ENCODE peak calls at places on chromosome 4, in six cellular contexts. W is fibroblast of pulmonary artery, V is choroid plexus epithelial cell, E is nephron progenitor cell, B is foreskin fibroblast, X is tibial nerve. P is an unnamed sample.

GRCh38 chr4:152316969-152317368 is 218.9 kb downstream of the FBXW7 start:
- DNase-seq in W (peak), V (peak), E (no peak), B (peak), X (no peak), P (no peak)

GRCh38 chr4:53786632-53787031 is 195.3 kb upstream of the LNX1 start:
- DNase-seq in W (peak), V (peak), E (no peak), B (peak), X (no peak), P (no peak)

GRCh38 chr4:168487821-168488162 is 7.5 kb upstream of the DDX60L start:
- DNase-seq in W (no peak), V (no peak), E (no peak), B (no peak), X (no peak), P (no peak)

GRCh38 chr4:153523171-153523757 is 57.1 kb downstream of the TMEM131L start:
- DNase-seq in W (no peak), V (no peak), E (no peak), B (no peak), X (no peak), P (no peak)

GRCh38 chr4:2247128-2248043 is 5.5 kb upstream of the HAUS3 start:
- DNase-seq in W (no peak), V (no peak), E (no peak), B (no peak), X (no peak), P (no peak)

GRCh38 chr4:101367201-101367600 is 19.9 kb upstream of the PPP3CA start:
- DNase-seq in W (peak), V (peak), E (no peak), B (peak), X (no peak), P (no peak)

GRCh38 chr4:15882675-15883086 is 55.9 kb downstream of the FGFBP1 start:
- DNase-seq in W (peak), V (peak), E (peak), B (peak), X (no peak), P (peak)

GRCh38 chr4:14888790-14889189 is 113.5 kb upstream of the CPEB2 start:
- DNase-seq in W (peak), V (peak), E (no peak), B (peak), X (no peak), P (no peak)

GRCh38 chr4:48594185-48594584 is 104.1 kb downstream of the ZAR1 start:
- DNase-seq in W (peak), V (no peak), E (no peak), B (no peak), X (no peak), P (no peak)

GRCh38 chr4:2615821-2616220 is 79.4 kb downstream of the FAM193A start:
- DNase-seq in W (no peak), V (no peak), E (no peak), B (no peak), X (no peak), P (no peak)

DNA sequence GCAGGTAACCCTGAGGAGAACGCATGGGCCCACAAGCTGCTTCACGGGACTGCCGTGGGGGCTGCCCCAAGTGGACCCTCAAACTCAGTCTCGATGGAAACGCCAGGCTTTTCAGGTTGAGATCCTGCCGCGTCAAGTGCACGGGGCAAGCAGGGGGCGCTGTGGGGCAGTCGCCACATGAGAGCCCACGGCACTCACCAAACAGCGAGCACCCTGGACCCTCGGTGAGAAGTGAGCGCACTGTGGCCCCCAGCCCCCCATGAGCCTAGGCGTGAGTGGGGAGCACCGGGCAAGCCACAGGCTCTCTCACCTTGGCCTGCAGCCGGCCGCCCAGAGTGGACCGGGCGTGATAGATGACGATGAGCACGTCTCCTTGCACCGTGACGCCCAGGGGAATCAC is 50.9 kb upstream of the CPLX1 start:
- DNase-seq in W (no peak), V (no peak), E (peak), B (no peak), X (no peak), P (no peak)
- TF ChIP-seq CTCF in W (peak), V (peak), E (peak), B (no peak), X (no peak), P (no peak)

DNA sequence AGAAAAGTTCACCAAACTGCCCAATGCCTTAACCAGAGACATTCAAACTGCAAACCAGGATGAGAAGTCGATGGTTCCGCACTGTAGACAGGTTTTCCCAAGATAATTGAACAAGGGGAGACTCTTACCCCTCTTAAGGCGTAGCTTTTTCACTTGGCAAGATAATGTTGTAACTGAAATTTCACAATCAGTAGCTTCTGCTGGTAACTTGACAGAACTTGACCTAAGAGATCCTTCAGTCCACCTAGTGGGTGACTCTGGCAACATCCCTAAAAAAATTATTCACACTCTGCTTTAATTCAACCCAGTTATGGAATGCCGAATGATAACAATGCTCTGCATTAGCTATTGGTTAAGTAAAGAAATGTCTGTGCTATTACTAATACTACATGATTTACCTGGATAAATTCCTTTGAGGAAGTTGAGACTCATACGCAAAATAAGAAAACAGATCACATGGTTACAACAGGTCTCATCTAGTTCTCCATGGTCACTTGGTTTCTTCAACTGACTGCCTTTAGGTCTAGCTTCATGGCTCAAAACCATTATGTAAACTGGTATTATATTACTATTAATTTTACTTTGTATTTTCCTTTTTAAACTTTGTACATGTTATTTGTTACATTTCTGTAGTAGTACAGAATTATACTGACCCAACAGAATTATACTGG is 9.1 kb downstream of the ELF2 start:
- DNase-seq in W (peak), V (peak), E (no peak), B (peak), X (no peak), P (no peak)
- TF ChIP-seq CTCF in W (peak), V (peak), E (peak), B (peak), X (peak), P (no peak)

GRCh38 chr4:144750348-144750747 is 104.4 kb downstream of the HHIP start:
- DNase-seq in W (no peak), V (no peak), E (no peak), B (no peak), X (no peak), P (no peak)
- TF ChIP-seq CTCF in W (no peak), V (no peak), E (no peak), B (no peak), X (no peak), P (no peak)

GRCh38 chr4:102826890-102827673 is at the start of gene UBE2D3:
- DNase-seq in W (peak), V (peak), E (peak), B (peak), X (peak), P (peak)
- TF ChIP-seq CTCF in W (peak), V (peak), E (no peak), B (no peak), X (no peak), P (no peak)

DNA sequence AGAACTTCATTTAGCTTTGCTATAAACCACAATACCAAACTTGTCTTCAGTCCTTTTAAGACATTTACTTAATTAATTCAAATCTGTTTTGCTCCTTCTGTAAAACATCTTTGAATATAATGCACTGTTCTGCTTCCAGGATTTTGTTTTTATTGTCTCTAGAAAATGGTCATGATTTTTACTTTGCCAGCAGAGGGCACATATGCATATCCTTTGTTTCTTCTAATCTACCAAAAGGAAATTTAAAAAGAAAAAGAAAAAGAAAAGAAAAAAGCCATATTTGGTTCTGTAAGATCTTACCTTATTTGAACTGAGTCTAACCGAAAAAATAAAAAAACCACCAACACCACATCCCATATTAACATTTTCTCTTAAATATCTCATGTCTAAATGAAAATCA is 101.9 kb upstream of the CCSER1 start:
- DNase-seq in W (peak), V (peak), E (no peak), B (peak), X (no peak), P (no peak)
- TF ChIP-seq CTCF in W (peak), V (peak), E (peak), B (no peak), X (no peak), P (no peak)

GRCh38 chr4:83252782-83253405 is 31.7 kb downstream of the COQ2 start:
- DNase-seq in W (peak), V (peak), E (peak), B (peak), X (no peak), P (peak)
- TF ChIP-seq CTCF in W (peak), V (peak), E (peak), B (peak), X (peak), P (peak)

DNA sequence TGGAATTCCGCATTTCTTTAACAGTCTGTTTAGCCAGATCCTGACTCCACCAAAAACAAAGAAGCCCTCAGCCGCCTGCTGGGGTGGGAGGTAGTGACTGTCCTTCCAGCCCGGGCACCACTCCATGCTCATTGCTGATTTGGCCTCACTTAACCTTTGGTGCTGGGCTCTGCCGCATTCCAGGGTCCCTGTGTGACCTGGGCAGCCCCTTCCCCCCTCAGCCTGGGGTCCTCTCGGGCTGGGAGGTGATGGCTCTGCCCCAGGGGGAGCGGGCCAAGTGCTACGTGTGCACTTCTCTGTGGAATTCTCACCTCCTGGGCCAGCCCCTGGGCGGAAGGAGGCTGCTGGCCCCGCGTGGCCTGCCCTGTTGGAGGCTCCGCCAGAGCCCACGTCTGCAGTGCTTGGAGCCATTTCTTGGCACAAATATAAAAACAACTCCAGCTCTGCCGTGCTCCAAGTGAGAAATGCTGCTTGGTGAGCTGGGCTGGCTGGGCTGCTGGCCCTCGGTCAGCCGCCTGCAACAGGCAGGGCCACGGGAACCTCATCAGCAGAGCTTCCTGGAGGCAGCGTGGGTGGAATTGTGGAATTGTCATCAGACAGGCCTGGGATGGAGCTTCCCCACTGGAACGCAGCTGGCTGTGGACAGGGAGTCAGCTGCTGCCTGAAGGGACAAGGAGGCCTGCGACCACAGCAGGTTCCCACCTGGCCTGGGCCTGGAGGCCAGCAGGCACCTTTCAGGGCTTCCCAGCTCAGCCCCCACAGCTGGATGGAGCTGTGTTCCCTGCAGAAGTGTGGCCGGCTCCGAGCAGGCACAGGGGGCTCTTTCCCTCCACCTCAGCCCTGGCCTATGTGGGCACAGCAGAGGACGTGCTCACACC is 66.0 kb downstream of the TRMT44 start:
- DNase-seq in W (peak), V (peak), E (no peak), B (peak), X (peak), P (no peak)
- TF ChIP-seq CTCF in W (no peak), V (no peak), E (no peak), B (no peak), X (no peak), P (no peak)

GRCh38 chr4:88893961-88894360 is 163.0 kb downstream of the FAM13A start:
- DNase-seq in W (no peak), V (peak), E (no peak), B (peak), X (no peak), P (no peak)
- TF ChIP-seq CTCF in W (no peak), V (no peak), E (no peak), B (no peak), X (no peak), P (no peak)

DNA sequence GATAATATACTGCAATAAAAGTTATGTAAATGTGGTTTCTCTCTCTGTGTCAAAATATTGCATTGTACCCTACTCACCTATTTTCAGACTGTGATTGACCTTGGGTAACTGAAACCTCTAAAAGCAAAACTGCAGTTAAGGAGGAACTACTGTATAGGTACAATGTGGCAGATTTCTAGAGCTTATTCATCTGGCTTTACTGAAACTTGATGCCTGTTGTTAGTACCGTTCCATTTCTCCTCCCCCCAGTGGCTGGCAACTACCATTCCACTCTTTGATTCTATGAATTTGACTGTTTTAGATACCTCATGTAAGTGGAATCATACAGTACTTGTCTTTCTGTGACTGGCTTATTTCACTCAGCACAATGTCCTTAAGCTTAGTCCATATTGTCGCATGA is 61.9 kb downstream of the HOPX start:
- DNase-seq in W (peak), V (peak), E (no peak), B (peak), X (no peak), P (no peak)
- TF ChIP-seq CTCF in W (peak), V (peak), E (no peak), B (no peak), X (no peak), P (no peak)